ENCODE peak calls at places on chromosomes 4 and X, in eight cellular contexts. T is BJ, X is fibroblast of lung, L is colonic mucosa, G is AG10803, V is AG09319, W is endothelial cell, I is pancreas. S is an unnamed sample.
A peak's percentile ranks its signal among the peaks of the same experiment; 100 is the strongest.

GRCh38 chr4:21964762-21965319 is 16.3 kb upstream of the KCNIP4 start:
- DNase-seq in T (no peak), X (no peak), L (no peak), G (no peak), V (no peak), W (no peak), I (no peak), S (no peak)

GRCh38 chr4:187069398-187069797 is 345.7 kb upstream of the FAT1 start:
- DNase-seq in T (no peak), X (no peak), L (no peak), G (no peak), V (no peak), W (no peak), I (no peak), S (no peak)

GRCh38 chr4:128787509-128788311 is 21.8 kb upstream of the JADE1 start:
- DNase-seq in T (no peak), X (no peak), L (no peak), G (no peak), V (no peak), W (no peak), I (no peak), S (no peak)

GRCh38 chr4:144399927-144400326 is 246.0 kb upstream of the HHIP start:
- DNase-seq in T (no peak), X (peak; percentile 82), L (no peak), G (peak; percentile 44), V (peak; percentile 7), W (no peak), I (no peak), S (no peak)

GRCh38 chr4:175971393-175972179 is 94.1 kb upstream of the WDR17 start:
- DNase-seq in T (no peak), X (peak; percentile 12), L (no peak), G (no peak), V (no peak), W (no peak), I (no peak), S (no peak)

GRCh38 chr4:88320174-88320779 is 35.9 kb upstream of the PPM1K start:
- DNase-seq in T (no peak), X (peak; percentile 1), L (no peak), G (no peak), V (no peak), W (no peak), I (no peak), S (no peak)

GRCh38 chr4:87557348-87557747 is 28.2 kb upstream of the SPARCL1 start:
- DNase-seq in T (no peak), X (no peak), L (no peak), G (no peak), V (no peak), W (no peak), I (no peak), S (no peak)

GRCh38 chr4:168864831-168865541 is 145.1 kb downstream of the CBR4 start:
- DNase-seq in T (no peak), X (peak; percentile 51), L (no peak), G (peak; percentile 94), V (no peak), W (no peak), I (no peak), S (no peak)

GRCh38 chr4:80182237-80182866 is 15.0 kb upstream of the PRDM8 start:
- DNase-seq in T (no peak), X (no peak), L (no peak), G (no peak), V (no peak), W (no peak), I (no peak), S (no peak)

GRCh38 chr4:76781698-76782595 is 116.0 kb downstream of the SOWAHB start:
- DNase-seq in T (peak; percentile 98), X (peak; percentile 95), L (no peak), G (peak; percentile 100), V (peak; percentile 92), W (no peak), I (no peak), S (no peak)

GRCh38 chrX:115410731-115411435 is 121.4 kb downstream of the LUZP4 start:
- DNase-seq in T (no peak), X (no peak), L (no peak), G (no peak), V (no peak), W (no peak), I (no peak), S (no peak)

GRCh38 chrX:129760155-129760554 is 19.6 kb upstream of the SASH3 start:
- DNase-seq in T (no peak), X (no peak), L (no peak), G (no peak), V (no peak), W (no peak), I (no peak), S (no peak)

DNA sequence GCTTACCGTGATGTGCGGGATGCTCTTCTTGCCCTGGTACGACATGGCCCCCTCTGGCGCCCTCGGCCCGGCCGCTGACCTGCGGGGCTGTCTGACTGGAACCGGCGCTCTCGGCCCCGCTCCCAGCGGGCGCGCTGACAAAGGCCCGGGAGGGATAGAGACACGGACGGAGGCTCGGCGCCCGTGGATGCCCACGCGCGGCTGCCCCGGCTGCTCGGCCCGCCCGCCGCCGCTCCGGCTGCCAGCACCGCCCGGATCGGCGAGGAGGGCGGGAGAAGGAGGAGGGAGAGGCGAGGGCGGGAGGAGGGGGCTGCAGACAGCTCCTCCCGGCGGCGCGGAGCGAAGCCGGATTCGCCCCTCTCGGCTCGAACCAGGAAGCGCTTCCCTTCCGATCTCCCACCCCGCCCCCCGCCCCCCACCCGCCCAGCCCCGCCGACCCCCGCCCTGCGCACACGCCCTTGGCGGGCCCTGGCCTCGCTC is 4.6 kb downstream of the CRMP1 start:
- DNase-seq in T (no peak), X (no peak), L (no peak), G (no peak), V (no peak), W (peak; percentile 53), I (no peak), S (peak; percentile 87)
- TF ChIP-seq CTCF in T (no peak), X (no peak), L (no peak), G (no peak), V (no peak), W (no peak), I (no peak), S (no peak)

GRCh38 chrX:48474127-48474526 is 1.9 kb upstream of the FTSJ1 start:
- DNase-seq in T (no peak), X (peak; percentile 21), L (no peak), G (no peak), V (no peak), W (peak; percentile 21), I (no peak), S (no peak)
- TF ChIP-seq CTCF in T (no peak), X (peak; percentile 10), L (no peak), G (peak; percentile 33), V (peak; percentile 23), W (no peak), I (no peak), S (no peak)

GRCh38 chr4:47510506-47511143 is 25.6 kb downstream of the ATP10D start:
- DNase-seq in T (no peak), X (peak; percentile 37), L (no peak), G (peak; percentile 55), V (no peak), W (no peak), I (no peak), S (no peak)
- TF ChIP-seq CTCF in T (peak; percentile 38), X (no peak), L (no peak), G (peak; percentile 51), V (peak; percentile 25), W (peak; percentile 21), I (no peak), S (no peak)

GRCh38 chr4:152779513-152780266 is at the start of the genes ARFIP1 and TIGD4:
- DNase-seq in T (peak; percentile 80), X (peak; percentile 97), L (peak; percentile 99), G (peak; percentile 96), V (peak; percentile 92), W (peak; percentile 97), I (peak; percentile 99), S (peak; percentile 99)
- TF ChIP-seq CTCF in T (peak; percentile 22), X (peak; percentile 20), L (no peak), G (peak; percentile 24), V (peak; percentile 37), W (no peak), I (no peak), S (no peak)

GRCh38 chr4:173536808-173537429 is 6.9 kb upstream of the HAND2 start:
- DNase-seq in T (no peak), X (no peak), L (peak; percentile 19), G (no peak), V (no peak), W (peak; percentile 52), I (no peak), S (no peak)
- TF ChIP-seq CTCF in T (no peak), X (peak; percentile 13), L (no peak), G (no peak), V (no peak), W (peak; percentile 44), I (no peak), S (peak; percentile 65)

GRCh38 chr4:36183232-36183631 is 61.1 kb downstream of the ARAP2 start:
- DNase-seq in T (no peak), X (no peak), L (no peak), G (no peak), V (no peak), W (no peak), I (peak; percentile 34), S (no peak)
- TF ChIP-seq CTCF in T (no peak), X (no peak), L (no peak), G (no peak), V (no peak), W (no peak), I (no peak), S (no peak)

DNA sequence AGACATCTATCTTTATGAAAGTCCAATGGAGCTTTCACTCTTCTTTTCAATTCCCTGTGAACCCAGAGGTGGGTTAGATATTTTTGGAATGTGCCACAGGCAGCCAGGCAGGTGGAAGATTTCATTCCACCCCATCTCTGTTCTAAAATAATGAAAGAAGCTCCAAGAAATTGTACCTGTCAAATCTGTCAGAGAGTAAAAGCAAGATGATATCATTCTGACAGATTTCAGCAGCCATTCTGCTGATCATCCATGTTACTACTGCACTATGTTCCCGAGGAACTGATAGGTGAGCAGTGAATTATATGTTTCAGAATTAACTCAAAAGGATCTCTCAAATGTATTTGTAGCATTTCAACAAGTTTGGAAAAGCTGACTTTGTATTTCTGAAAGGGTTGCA is 339.5 kb upstream of the SPANXN4 start:
- DNase-seq in T (no peak), X (no peak), L (no peak), G (no peak), V (no peak), W (no peak), I (no peak), S (no peak)
- TF ChIP-seq CTCF in T (no peak), X (no peak), L (no peak), G (no peak), V (no peak), W (no peak), I (no peak), S (no peak)

DNA sequence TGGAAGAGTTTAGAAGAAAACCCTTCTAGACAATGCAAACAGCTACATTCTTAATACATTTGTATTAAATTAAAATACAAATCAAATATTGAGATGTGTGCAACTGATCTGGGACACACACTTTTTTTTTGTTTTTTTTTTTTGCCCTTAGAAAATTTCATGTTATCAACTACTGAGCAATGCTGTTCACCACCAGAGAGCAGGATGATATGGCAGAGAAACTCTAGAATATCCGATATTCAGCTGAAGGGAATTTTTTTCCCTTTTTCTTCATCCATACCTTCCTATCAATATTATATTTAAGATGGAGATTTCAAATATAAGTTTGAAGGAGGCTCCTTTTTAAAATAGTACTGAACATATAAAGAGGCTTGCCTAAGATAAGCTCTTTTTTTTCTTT is 1.0 kb downstream of the NDST3 start:
- DNase-seq in T (no peak), X (no peak), L (no peak), G (no peak), V (no peak), W (no peak), I (no peak), S (no peak)
- TF ChIP-seq CTCF in T (no peak), X (no peak), L (no peak), G (no peak), V (no peak), W (no peak), I (no peak), S (no peak)

GRCh38 chr4:104015680-104016079 is 295.9 kb upstream of the TACR3 start:
- DNase-seq in T (no peak), X (no peak), L (no peak), G (no peak), V (no peak), W (no peak), I (no peak), S (no peak)
- TF ChIP-seq CTCF in T (no peak), X (no peak), L (no peak), G (no peak), V (no peak), W (peak; percentile 25), I (no peak), S (peak; percentile 17)